ENCODE peak calls at places on chromosomes 11 and 22, in ten cellular contexts. P, C, Q, M, D, L, T, X, S and H are unnamed samples.
A peak's percentile ranks its signal among the peaks of the same experiment; 100 is the strongest.

GRCh38 chr11:75499423-75500305 is 26.1 kb downstream of the GDPD5 start:
- DNase-seq in X (no peak), M (peak; percentile 95), C (peak; percentile 99), D (no peak), P (no peak), L (no peak), Q (peak; percentile 13), T (peak; percentile 89), S (no peak), H (no peak)

GRCh38 chr11:69320756-69321741 is 27.1 kb downstream of the MYEOV start:
- DNase-seq in M (no peak), T (peak; percentile 36), S (no peak), L (no peak), D (no peak), X (no peak), P (no peak), Q (no peak), C (peak; percentile 30), H (peak; percentile 28)

GRCh38 chr11:76659672-76660532 is 10.6 kb downstream of the LRRC32 start:
- DNase-seq in P (peak; percentile 43), S (no peak), C (no peak), T (peak; percentile 51), M (no peak), X (no peak), Q (no peak), D (no peak), L (no peak), H (peak; percentile 46)

GRCh38 chr11:9263840-9264380 is 1.2 kb downstream of the DENND5A start:
- DNase-seq in X (no peak), L (peak; percentile 74), T (no peak), M (peak; percentile 67), D (peak; percentile 32), Q (peak; percentile 27), P (no peak), C (no peak), S (peak; percentile 22), H (no peak)

GRCh38 chr22:31275018-31275417 is 17.3 kb downstream of the PIK3IP1 start:
- DNase-seq in T (peak; percentile 43), P (no peak), C (no peak), M (no peak), L (no peak), D (no peak), S (no peak), X (peak; percentile 40), Q (no peak), H (no peak)

GRCh38 chr11:6568191-6568918 is 35.1 kb downstream of the RRP8 start:
- DNase-seq in L (no peak), Q (no peak), X (peak; percentile 65), P (peak; percentile 81), C (peak; percentile 85), S (no peak), D (peak; percentile 85), T (peak; percentile 65), M (peak; percentile 65), H (no peak)

GRCh38 chr22:18076060-18076497 is 1.7 kb upstream of the PEX26 start:
- DNase-seq in D (peak; percentile 91), S (peak; percentile 22), X (peak; percentile 93), C (peak; percentile 97), L (peak; percentile 37), Q (no peak), T (peak; percentile 88), M (peak; percentile 96), P (peak; percentile 78), H (no peak)

GRCh38 chr11:117144477-117145392 is 648 bp downstream of the PAFAH1B2 start:
- DNase-seq in Q (peak; percentile 43), X (peak; percentile 79), T (peak; percentile 82), M (peak; percentile 78), S (peak; percentile 31), P (peak; percentile 78), D (peak; percentile 63), C (peak; percentile 82), L (peak; percentile 54), H (peak; percentile 80)

DNA sequence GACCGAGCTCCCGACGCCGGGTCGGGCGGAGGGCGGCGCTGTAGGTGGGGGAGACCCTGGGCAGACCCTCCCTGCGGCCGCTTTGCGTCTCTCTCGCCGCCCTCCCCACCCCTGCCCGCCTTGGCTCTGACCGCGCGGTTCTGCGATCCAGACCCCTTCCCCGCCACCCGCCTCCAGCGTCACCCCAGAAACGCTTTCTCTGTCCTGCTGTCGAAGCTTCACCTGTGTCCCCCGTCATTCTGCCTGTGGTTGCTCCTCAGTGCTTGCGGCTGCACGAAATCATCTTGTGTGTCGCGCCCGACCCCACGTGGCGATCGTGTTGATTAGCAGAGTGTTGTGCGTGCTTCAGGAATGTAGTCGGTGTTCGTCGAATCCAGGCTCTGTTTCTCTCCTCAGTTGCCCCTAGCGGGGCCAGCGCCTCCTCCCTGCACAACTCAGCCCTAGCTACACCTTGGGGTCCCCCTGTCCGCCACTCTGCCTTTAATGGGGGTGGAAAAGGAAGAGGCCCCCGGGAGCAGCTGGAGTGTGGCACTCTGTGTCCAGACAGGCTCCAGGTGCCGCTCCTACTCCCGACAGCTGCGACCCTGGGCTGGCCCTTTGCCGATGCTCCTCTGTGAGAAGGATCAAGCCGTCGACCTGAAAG is 851 bp downstream of the PTDSS2 start:
- DNase-seq in X (peak; percentile 86), M (peak; percentile 63), Q (no peak), L (peak; percentile 85), S (peak; percentile 79), C (peak; percentile 59), T (peak; percentile 83), D (peak; percentile 71), P (peak; percentile 87), H (no peak)
- TF ChIP-seq CTCF in X (peak; percentile 49), M (peak; percentile 7), Q (peak; percentile 30), L (no peak), S (peak; percentile 65), C (peak; percentile 16), T (no peak), D (peak; percentile 45), P (peak; percentile 22), H (peak; percentile 18)

DNA sequence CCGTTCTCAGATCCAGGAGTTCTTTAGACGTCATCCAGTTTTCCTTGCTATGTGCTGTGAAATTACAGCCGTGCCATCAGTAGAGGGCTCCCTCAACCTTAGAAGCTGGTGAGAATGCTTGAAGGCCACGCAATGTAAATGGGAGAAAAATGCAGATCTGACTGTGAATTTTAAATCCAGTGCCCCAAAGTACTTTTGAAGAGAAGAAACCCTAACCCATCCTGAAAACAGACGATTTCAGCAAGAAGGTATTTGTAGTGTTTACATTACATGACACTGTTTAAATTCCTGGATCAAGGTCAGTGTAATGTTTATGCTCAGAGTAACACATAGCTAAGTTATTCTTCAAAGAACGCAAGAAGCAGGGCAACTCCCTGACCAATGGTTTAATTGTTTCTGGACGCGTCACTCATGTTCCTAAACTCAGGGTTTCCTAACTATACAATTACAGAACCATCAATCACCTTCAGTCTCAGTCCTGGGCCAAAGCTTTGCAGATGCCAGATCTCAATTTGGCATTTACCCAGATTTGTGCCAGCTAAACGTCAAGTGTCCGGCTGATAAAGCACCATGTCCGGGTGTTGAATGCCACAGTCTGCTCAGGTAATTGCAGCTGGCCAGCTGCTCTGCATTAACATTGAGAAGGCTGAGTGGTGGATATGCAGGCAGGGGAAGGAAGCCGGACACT is 38.2 kb downstream of the ADAMTS8 start:
- DNase-seq in P (no peak), X (peak; percentile 69), M (peak; percentile 82), T (no peak), D (peak; percentile 58), C (peak; percentile 87), S (no peak), L (no peak), Q (peak; percentile 27), H (no peak)
- TF ChIP-seq CTCF in P (peak; percentile 67), X (peak; percentile 60), M (peak; percentile 64), T (peak; percentile 37), D (peak; percentile 60), C (peak; percentile 67), S (no peak), L (no peak), Q (peak; percentile 70), H (no peak)

GRCh38 chr11:11787305-11788066 is 54.3 kb upstream of the USP47 start:
- DNase-seq in S (peak; percentile 75), L (peak; percentile 76), M (peak; percentile 81), D (peak; percentile 77), P (peak; percentile 90), C (peak; percentile 78), X (peak; percentile 87), Q (no peak), T (peak; percentile 85), H (peak; percentile 55)

GRCh38 chr11:11789735-11790369 is 51.9 kb upstream of the USP47 start:
- DNase-seq in S (no peak), D (peak; percentile 35), Q (no peak), T (no peak), L (peak; percentile 36), M (peak; percentile 40), P (peak; percentile 54), C (peak; percentile 31), X (peak; percentile 59), H (no peak)

GRCh38 chr11:11788067-11788710 is 53.6 kb upstream of the USP47 start:
- DNase-seq in S (no peak), M (no peak), D (no peak), Q (no peak), T (no peak), X (no peak), L (no peak), P (no peak), C (no peak), H (no peak)

GRCh38 chr11:11786234-11786633 is 55.5 kb upstream of the USP47 start:
- DNase-seq in M (peak; percentile 10), Q (no peak), T (no peak), D (no peak), C (no peak), P (no peak), L (no peak), S (no peak), X (no peak), H (no peak)

GRCh38 chr11:11786771-11787170 is 55.0 kb upstream of the USP47 start:
- DNase-seq in Q (no peak), C (peak; percentile 43), S (no peak), L (no peak), M (peak; percentile 42), X (peak; percentile 25), T (no peak), P (peak; percentile 63), D (peak; percentile 22), H (no peak)
- TF ChIP-seq CTCF in Q (peak; percentile 74), C (peak; percentile 68), S (no peak), L (no peak), M (peak; percentile 51), X (peak; percentile 55), T (peak; percentile 59), P (peak; percentile 77), D (peak; percentile 46), H (no peak)

GRCh38 chr22:21642584-21643448 is 714 bp downstream of the SDF2L1 start:
- DNase-seq in X (peak; percentile 86), L (peak; percentile 78), T (no peak), Q (no peak), P (peak; percentile 90), D (peak; percentile 86), M (peak; percentile 63), C (peak; percentile 52), S (peak; percentile 68), H (no peak)

GRCh38 chr22:21650823-21651520 is 8.9 kb downstream of the SDF2L1 start:
- DNase-seq in L (no peak), S (no peak), Q (no peak), D (no peak), M (no peak), X (peak; percentile 5), C (no peak), T (no peak), P (peak; percentile 66), H (no peak)

GRCh38 chr22:21643533-21644357 is 1.6 kb downstream of the SDF2L1 start:
- DNase-seq in X (no peak), S (no peak), L (peak; percentile 47), T (no peak), Q (no peak), C (no peak), M (no peak), D (no peak), P (no peak), H (no peak)

GRCh38 chr22:21650280-21650679 is 8.2 kb downstream of the SDF2L1 start:
- DNase-seq in D (no peak), S (no peak), X (no peak), M (no peak), P (no peak), T (no peak), L (no peak), Q (no peak), C (no peak), H (no peak)

DNA sequence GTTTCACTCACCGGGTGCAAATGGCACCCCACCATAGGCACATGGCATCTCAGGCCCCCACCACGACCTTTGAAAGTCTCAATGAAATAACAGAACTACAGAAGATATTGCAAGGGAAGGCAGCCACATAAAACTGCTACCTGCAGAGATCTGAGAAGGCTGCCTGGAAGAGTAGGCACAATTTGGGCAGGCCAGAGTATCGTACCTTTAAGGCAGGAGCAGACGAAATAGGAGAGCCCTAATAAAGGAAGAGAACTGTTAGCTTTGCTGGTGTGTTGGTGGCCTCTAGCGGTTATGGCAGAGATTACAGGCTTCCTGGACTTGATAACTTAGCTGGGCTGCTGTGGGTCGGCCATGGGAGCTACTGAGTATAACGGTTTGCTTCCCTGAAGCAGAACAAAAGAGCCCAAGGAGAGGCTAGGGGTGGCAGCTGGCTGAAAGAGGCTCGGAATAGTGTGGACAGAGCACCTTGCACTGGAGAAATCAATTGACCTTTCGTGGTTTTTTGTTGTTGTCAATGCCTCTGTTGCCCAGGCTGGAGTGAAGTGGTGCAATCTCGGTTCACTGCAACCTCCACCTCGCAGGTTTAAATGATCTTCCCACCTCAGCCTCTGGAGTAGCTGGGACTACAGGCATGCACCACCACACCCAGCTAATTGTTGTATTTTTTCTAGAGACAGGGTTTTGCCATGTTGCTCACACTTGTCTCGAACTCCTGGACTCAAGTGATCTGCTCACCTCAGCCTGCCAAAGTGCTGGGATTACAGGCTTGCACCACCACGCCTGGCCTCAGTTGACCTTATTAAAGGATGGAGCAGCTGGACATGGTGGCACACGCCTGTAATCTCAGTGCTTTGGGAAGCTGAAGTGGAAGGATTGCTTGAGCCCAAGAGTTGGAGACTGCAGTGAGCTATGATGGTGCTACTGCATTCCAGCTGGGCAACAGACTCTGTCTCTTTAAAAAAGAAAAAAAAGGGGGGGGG is 4.8 kb downstream of the SDF2L1 start:
- DNase-seq in C (peak; percentile 88), P (peak; percentile 91), M (peak; percentile 87), Q (peak; percentile 26), T (peak; percentile 85), D (peak; percentile 91), X (peak; percentile 89), S (peak; percentile 80), L (peak; percentile 91), H (no peak)
- TF ChIP-seq CTCF in C (peak; percentile 93), P (peak; percentile 89), M (peak; percentile 87), Q (peak; percentile 90), T (peak; percentile 78), D (peak; percentile 88), X (peak; percentile 81), S (peak; percentile 85), L (peak; percentile 87), H (peak; percentile 85)